ENCODE peak calls at places on chromosomes 1 and 21, in nine cellular contexts. Y is CD4-positive, CD25-positive, alpha-beta regulatory T cell; W is K562; A is NT2/D1; C is left ventricle myocardium inferior; X is CD8-positive, alpha-beta T cell; V is naive thymus-derived CD4-positive, alpha-beta T cell; M is hepatocyte; L is CD8-positive, alpha-beta memory T cell. U is an unnamed sample. For H3K36me3, the result is how much of the 10 kb centered on the place peaks cover.

GRCh38 chr21:29481641-29482040 is 182.9 kb downstream of the BACH1 start:
- DNase-seq in Y (no peak), W (no peak), A (no peak), C (no peak), X (no peak), V (no peak), M (no peak), L (no peak), U (no peak)

GRCh38 chr21:16323586-16323985 is 593.8 kb downstream of the USP25 start:
- DNase-seq in Y (no peak), W (no peak), A (no peak), C (no peak), X (no peak), V (no peak), M (no peak), L (no peak), U (no peak)

GRCh38 chr1:236039736-236040670 is 24.9 kb downstream of the NID1 start:
- DNase-seq in Y (no peak), W (no peak), A (no peak), C (peak), X (no peak), V (no peak), M (peak), L (no peak), U (no peak)

GRCh38 chr21:43866659-43867331 is 1.8 kb downstream of the AGPAT3 start:
- DNase-seq in Y (peak), W (peak), A (no peak), C (no peak), X (peak), V (peak), M (peak), L (peak), U (no peak)

GRCh38 chr1:155974208-155975165 is 3.9 kb downstream of the ARHGEF2 start:
- DNase-seq in Y (no peak), W (no peak), A (no peak), C (no peak), X (no peak), V (no peak), M (no peak), L (no peak), U (no peak)

GRCh38 chr1:201599548-201599947 is 60.6 kb downstream of the NAV1 start:
- DNase-seq in Y (no peak), W (no peak), A (no peak), C (no peak), X (no peak), V (no peak), M (peak), L (no peak), U (no peak)

GRCh38 chr1:34050711-34051485 is 114.1 kb downstream of the CSMD2 start:
- DNase-seq in Y (no peak), W (no peak), A (no peak), C (no peak), X (no peak), V (no peak), M (no peak), L (no peak), U (no peak)

GRCh38 chr1:159949891-159950480 is 4.1 kb downstream of the SLAMF9 start:
- DNase-seq in Y (no peak), W (no peak), A (no peak), C (no peak), X (no peak), V (no peak), M (no peak), L (no peak), U (no peak)

GRCh38 chr1:74468982-74469603 is 43.3 kb downstream of the LRRC53 start:
- DNase-seq in Y (no peak), W (peak), A (peak), C (no peak), X (no peak), V (no peak), M (peak), L (no peak), U (peak)

GRCh38 chr21:35340273-35340672 is 291.2 kb upstream of the RUNX1 start:
- DNase-seq in Y (no peak), W (no peak), A (no peak), C (no peak), X (no peak), V (no peak), M (no peak), L (no peak), U (no peak)

GRCh38 chr1:101077849-101078248 is 52.3 kb upstream of the DPH5 start:
- DNase-seq in Y (no peak), W (no peak), A (no peak), C (no peak), X (no peak), V (no peak), M (no peak), L (no peak), U (no peak)

GRCh38 chr1:92461364-92462097 is 25.2 kb downstream of the GFI1 start:
- DNase-seq in Y (no peak), W (no peak), A (no peak), C (no peak), X (no peak), V (no peak), M (no peak), L (no peak), U (peak)

GRCh38 chr1:202162049-202162417 is 1.6 kb upstream of the PTPN7 start:
- DNase-seq in Y (peak), W (peak), A (no peak), C (no peak), X (peak), V (peak), M (no peak), L (peak), U (no peak)

GRCh38 chr1:60942896-60943633 is 139.3 kb upstream of the NFIA start:
- DNase-seq in Y (no peak), W (no peak), A (no peak), C (no peak), X (no peak), V (no peak), M (no peak), L (no peak), U (peak)

GRCh38 chr1:232127190-232127589 is 500.6 kb downstream of the DISC1 start:
- DNase-seq in Y (no peak), W (no peak), A (no peak), C (no peak), X (no peak), V (no peak), M (peak), L (no peak), U (no peak)

GRCh38 chr1:101205457-101205856 is 31.4 kb upstream of the S1PR1 start:
- DNase-seq in Y (no peak), W (no peak), A (no peak), C (no peak), X (no peak), V (no peak), M (no peak), L (no peak), U (no peak)

GRCh38 chr1:162873671-162874666 is 13.0 kb upstream of the CCDC190 start:
- DNase-seq in Y (no peak), W (no peak), A (no peak), C (no peak), X (no peak), V (no peak), M (peak), L (no peak), U (no peak)

GRCh38 chr1:230113605-230114241 is 46.7 kb downstream of the GALNT2 start:
- DNase-seq in Y (no peak), W (no peak), A (no peak), C (no peak), X (no peak), V (no peak), M (peak), L (no peak), U (no peak)

GRCh38 chr1:43634729-43635128 is 15.2 kb upstream of the KDM4A start:
- DNase-seq in Y (no peak), W (no peak), A (no peak), C (no peak), X (no peak), V (no peak), M (no peak), L (no peak), U (no peak)

GRCh38 chr1:159161001-159161718 is 10.3 kb upstream of the CADM3 start:
- DNase-seq in Y (peak), W (peak), A (peak), C (peak), X (peak), V (peak), M (peak), L (peak), U (peak)

GRCh38 chr1:111110197-111110899 is 29.5 kb downstream of the DRAM2 start:
- DNase-seq in Y (no peak), W (no peak), A (no peak), C (no peak), X (no peak), V (no peak), M (no peak), L (no peak), U (no peak)

GRCh38 chr1:6580588-6581270 is 935 bp downstream of the ZBTB48 start:
- DNase-seq in Y (no peak), W (peak), A (no peak), C (no peak), X (no peak), V (no peak), M (peak), L (no peak), U (peak)

GRCh38 chr1:167428418-167428817 is 89.9 kb downstream of the CD247 start:
- DNase-seq in Y (no peak), W (no peak), A (no peak), C (no peak), X (no peak), V (no peak), M (no peak), L (no peak), U (peak)

GRCh38 chr1:156894001-156894400 is 483 bp downstream of the PEAR1 start:
- DNase-seq in Y (no peak), W (no peak), A (no peak), C (no peak), X (no peak), V (no peak), M (no peak), L (no peak), U (no peak)

GRCh38 chr1:103197266-103197665 is 88.9 kb upstream of the COL11A1 start:
- DNase-seq in Y (no peak), W (no peak), A (no peak), C (no peak), X (no peak), V (no peak), M (peak), L (no peak), U (no peak)

GRCh38 chr1:225378880-225379279 is 49.0 kb downstream of the LBR start:
- DNase-seq in Y (no peak), W (peak), A (peak), C (peak), X (no peak), V (no peak), M (peak), L (no peak), U (no peak)

GRCh38 chr1:164417016-164417704 is 141.8 kb upstream of the PBX1 start:
- DNase-seq in Y (no peak), W (no peak), A (no peak), C (no peak), X (no peak), V (no peak), M (no peak), L (no peak), U (no peak)

GRCh38 chr1:71147637-71148360 is 67.0 kb upstream of the ZRANB2 start:
- DNase-seq in Y (no peak), W (no peak), A (no peak), C (no peak), X (no peak), V (no peak), M (no peak), L (no peak), U (no peak)

GRCh38 chr1:72341661-72342060 is 59.3 kb upstream of the NEGR1 start:
- DNase-seq in Y (no peak), W (no peak), A (no peak), C (no peak), X (no peak), V (no peak), M (no peak), L (no peak), U (no peak)

GRCh38 chr1:193408782-193409293 is 222.4 kb upstream of the B3GALT2 start:
- DNase-seq in Y (no peak), W (no peak), A (no peak), C (peak), X (no peak), V (no peak), M (peak), L (no peak), U (no peak)

GRCh38 chr1:6962956-6963915 is 178.0 kb downstream of the CAMTA1 start:
- DNase-seq in Y (peak), W (peak), A (peak), C (peak), X (peak), V (peak), M (peak), L (peak), U (peak)

DNA sequence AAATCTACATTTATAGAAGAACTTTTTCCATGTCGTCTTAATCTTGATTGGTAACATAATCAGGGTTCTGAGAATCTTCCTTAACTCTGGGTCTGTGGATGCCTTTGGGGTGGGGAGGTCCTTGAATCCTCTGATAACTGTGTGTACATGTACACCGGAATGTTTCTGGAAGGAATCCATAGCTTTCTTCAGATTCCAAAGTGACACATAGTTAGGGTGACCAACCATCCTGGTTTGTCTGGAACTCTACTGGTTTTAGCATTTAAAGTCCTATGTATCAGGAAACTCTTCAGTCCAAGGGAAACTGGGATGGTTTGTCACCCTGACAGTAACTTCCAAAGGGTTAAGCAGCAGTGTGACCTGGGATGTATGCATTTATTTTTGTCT is 16.8 kb downstream of the STRIP1 start:
- DNase-seq in Y (no peak), W (no peak), A (no peak), C (no peak), X (no peak), V (no peak), M (no peak), L (no peak), U (no peak)
- H3K36me3 ChIP-seq in Y (half or more), W (half or more), A (half or more), C (half or more), X (half or more), V (under half), M (under half), L (half or more), U (under half)

GRCh38 chr1:16993521-16994038 is 13.2 kb upstream of the MFAP2 start:
- DNase-seq in Y (no peak), W (no peak), A (no peak), C (no peak), X (no peak), V (no peak), M (no peak), L (no peak), U (no peak)

GRCh38 chr1:16999863-17000262 is 11.9 kb downstream of the ATP13A2 start:
- DNase-seq in Y (no peak), W (no peak), A (no peak), C (no peak), X (no peak), V (no peak), M (no peak), L (no peak), U (no peak)

GRCh38 chr1:16992675-16993074 is 12.3 kb upstream of the MFAP2 start:
- DNase-seq in Y (no peak), W (no peak), A (no peak), C (no peak), X (no peak), V (no peak), M (no peak), L (no peak), U (no peak)

GRCh38 chr1:16998589-16998988 is 13.1 kb downstream of the ATP13A2 start:
- DNase-seq in Y (no peak), W (no peak), A (no peak), C (no peak), X (no peak), V (no peak), M (no peak), L (no peak), U (no peak)

DNA sequence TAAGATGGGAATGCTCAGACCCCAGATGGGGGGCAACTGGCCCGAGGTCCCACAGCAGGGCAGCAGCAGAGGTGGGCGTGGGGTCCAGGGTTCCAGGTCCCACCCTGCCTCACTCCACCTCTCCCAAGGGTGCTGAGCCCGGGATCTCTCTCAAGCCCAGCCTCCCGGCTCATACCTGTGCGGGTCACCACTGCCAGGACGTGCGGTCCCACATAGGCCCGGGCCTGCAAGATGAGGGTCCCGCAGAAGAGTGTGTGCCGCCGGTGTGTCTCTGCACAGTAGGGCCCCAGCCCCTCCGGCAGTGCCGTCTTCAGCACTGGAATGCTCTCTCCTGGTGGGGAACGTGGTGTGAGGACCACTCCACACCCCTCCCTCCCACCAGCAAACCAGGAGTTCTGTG is 14.9 kb downstream of the ATP13A2 start:
- DNase-seq in Y (no peak), W (no peak), A (no peak), C (no peak), X (no peak), V (no peak), M (no peak), L (no peak), U (no peak)
- H3K36me3 ChIP-seq in Y (under half), W (under half), A (under half), C (half or more), X (under half), V (under half), M (under half), L (under half), U (under half)

GRCh38 chr1:114423455-114423854 is 87.5 kb downstream of the TRIM33 start:
- DNase-seq in Y (no peak), W (no peak), A (no peak), C (no peak), X (no peak), V (no peak), M (no peak), L (no peak), U (no peak)
- H3K36me3 ChIP-seq in Y (half or more), W (half or more), A (half or more), C (half or more), X (under half), V (under half), M (under half), L (under half), U (half or more)

DNA sequence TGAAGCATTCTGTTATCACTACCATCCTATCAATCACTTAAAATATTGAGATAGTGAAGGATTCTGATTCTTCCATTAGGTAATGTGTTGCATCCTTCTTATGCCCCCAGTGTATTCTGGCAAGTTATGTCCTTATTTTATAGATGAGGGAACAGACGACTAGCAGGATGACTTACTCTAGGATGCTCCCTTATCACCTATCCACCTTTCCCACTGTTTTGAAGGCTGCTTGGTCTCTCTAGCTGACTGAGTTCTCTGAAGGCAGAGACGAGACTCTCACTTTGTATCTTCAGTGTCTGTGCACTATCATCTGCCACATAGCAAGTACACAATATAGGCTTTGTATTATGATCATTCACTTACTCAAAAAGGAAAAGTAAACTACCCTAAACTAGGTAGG is 4.0 kb downstream of the GLUL start:
- DNase-seq in Y (no peak), W (no peak), A (no peak), C (no peak), X (no peak), V (no peak), M (no peak), L (no peak), U (no peak)
- H3K36me3 ChIP-seq in Y (under half), W (half or more), A (half or more), C (half or more), X (under half), V (under half), M (under half), L (under half), U (under half)